ENCODE peak calls at places on chromosome 6, in six cellular contexts. B, Q, Y, V, G and L are unnamed samples.

GRCh38 chr6:105151644-105152043 is 28.2 kb downstream of the POPDC3 start:
- DNase-seq in Q (no peak), Y (no peak), B (no peak), V (no peak), G (no peak), L (no peak)

GRCh38 chr6:2155206-2155605 is 90.2 kb downstream of the GMDS start:
- DNase-seq in G (no peak), B (no peak), Y (no peak), V (no peak), Q (no peak), L (no peak)

GRCh38 chr6:70221715-70222236 is 81.1 kb downstream of the COL9A1 start:
- DNase-seq in B (no peak), V (no peak), Q (no peak), G (no peak), Y (no peak), L (no peak)

GRCh38 chr6:139376054-139376355 is 1.6 kb upstream of the CITED2 start:
- DNase-seq in V (peak), Q (peak), B (no peak), G (no peak), Y (peak), L (no peak)

GRCh38 chr6:88780714-88781389 is 182.6 kb downstream of the RNGTT start:
- DNase-seq in V (peak), G (peak), Y (peak), Q (peak), B (no peak), L (peak)

GRCh38 chr6:129792049-129792448 is 69.1 kb downstream of the TMEM244 start:
- DNase-seq in Q (no peak), G (no peak), Y (no peak), B (no peak), V (no peak), L (no peak)

GRCh38 chr6:92777146-92777740 is 642.1 kb downstream of the EPHA7 start:
- DNase-seq in Q (peak), G (no peak), V (peak), B (no peak), Y (peak), L (no peak)

GRCh38 chr6:113094781-113095180 is 747.7 kb downstream of the RFPL4B start:
- DNase-seq in Y (peak), Q (peak), G (no peak), B (no peak), V (no peak), L (no peak)